ENCODE peak calls at places on chromosomes 11 and 22, in ten cellular contexts. G, T, K, P, U, H, J, O, D and Q are unnamed samples.

GRCh38 chr11:118916842-118917388 is 8.8 kb downstream of the BCL9L start:
- DNase-seq in G (no peak), T (no peak), K (no peak), P (peak), U (no peak), H (no peak), J (no peak), O (peak), D (no peak), Q (no peak)

GRCh38 chr11:16678466-16679116 is 59.9 kb upstream of the C11orf58 start:
- DNase-seq in G (no peak), T (no peak), K (no peak), P (no peak), U (no peak), H (no peak), J (no peak), O (no peak), D (no peak), Q (no peak)

GRCh38 chr11:111419641-111420327 is 40.7 kb upstream of the POU2AF1 start:
- DNase-seq in G (no peak), T (no peak), K (no peak), P (no peak), U (no peak), H (no peak), J (no peak), O (no peak), D (no peak), Q (no peak)

GRCh38 chr11:57167125-57167839 is 14.5 kb upstream of the LRRC55 start:
- DNase-seq in G (no peak), T (no peak), K (no peak), P (peak), U (no peak), H (no peak), J (no peak), O (no peak), D (no peak), Q (no peak)

GRCh38 chr11:64538501-64538951 is 52.5 kb upstream of the SLC22A12 start:
- DNase-seq in G (no peak), T (no peak), K (no peak), P (no peak), U (no peak), H (no peak), J (no peak), O (no peak), D (no peak), Q (no peak)

GRCh38 chr11:46336781-46337180 is 10.5 kb upstream of the DGKZ start:
- DNase-seq in G (no peak), T (no peak), K (no peak), P (no peak), U (no peak), H (no peak), J (no peak), O (peak), D (no peak), Q (no peak)

GRCh38 chr11:58926695-58927094 is 12.6 kb upstream of the GLYATL1 start:
- DNase-seq in G (no peak), T (no peak), K (no peak), P (no peak), U (no peak), H (no peak), J (no peak), O (peak), D (no peak), Q (no peak)

GRCh38 chr22:32204211-32204855 is 540 bp downstream of the RFPL2 start:
- DNase-seq in G (no peak), T (no peak), K (no peak), P (peak), U (no peak), H (no peak), J (no peak), O (no peak), D (peak), Q (no peak)

GRCh38 chr22:39699631-39700348 is 129.2 kb downstream of the CACNA1I start:
- DNase-seq in G (no peak), T (no peak), K (no peak), P (peak), U (no peak), H (no peak), J (no peak), O (no peak), D (no peak), Q (no peak)

GRCh38 chr22:45036154-45036553 is 26.3 kb upstream of the PHF21B start:
- DNase-seq in G (no peak), T (no peak), K (peak), P (no peak), U (no peak), H (peak), J (no peak), O (peak), D (no peak), Q (no peak)

GRCh38 chr22:38697055-38697980 is 3.4 kb downstream of the JOSD1 start:
- DNase-seq in G (no peak), T (no peak), K (no peak), P (peak), U (no peak), H (no peak), J (no peak), O (peak), D (no peak), Q (no peak)

GRCh38 chr11:111091341-111091740 is 154.2 kb upstream of the POU2AF2 start:
- DNase-seq in G (no peak), T (no peak), K (no peak), P (no peak), U (no peak), H (no peak), J (no peak), O (no peak), D (no peak), Q (no peak)

GRCh38 chr11:114377612-114378267 is 22.6 kb downstream of the C11orf71 start:
- DNase-seq in G (no peak), T (no peak), K (no peak), P (no peak), U (no peak), H (peak), J (no peak), O (peak), D (no peak), Q (no peak)

GRCh38 chr11:68383976-68384501 is 71.6 kb downstream of the LRP5 start:
- DNase-seq in G (no peak), T (peak), K (no peak), P (peak), U (peak), H (peak), J (peak), O (peak), D (peak), Q (no peak)

GRCh38 chr11:35655856-35656255 is 6.7 kb upstream of the TRIM44 start:
- DNase-seq in G (no peak), T (no peak), K (no peak), P (no peak), U (no peak), H (no peak), J (no peak), O (no peak), D (no peak), Q (no peak)

GRCh38 chr22:48490513-48491411 is 1336.9 kb downstream of the BRD1 start:
- DNase-seq in G (no peak), T (no peak), K (no peak), P (peak), U (no peak), H (no peak), J (no peak), O (no peak), D (peak), Q (no peak)

GRCh38 chr11:68081691-68082090 is 39.5 kb downstream of the CHKA start:
- DNase-seq in G (no peak), T (no peak), K (no peak), P (no peak), U (no peak), H (no peak), J (no peak), O (no peak), D (no peak), Q (no peak)

GRCh38 chr22:20178075-20178921 is 27.4 kb upstream of the CCDC188 start:
- DNase-seq in G (no peak), T (no peak), K (no peak), P (no peak), U (no peak), H (no peak), J (no peak), O (no peak), D (no peak), Q (no peak)

GRCh38 chr11:61785837-61786402 is 6.5 kb downstream of the TMEM258 start:
- DNase-seq in G (no peak), T (no peak), K (no peak), P (no peak), U (no peak), H (no peak), J (no peak), O (no peak), D (no peak), Q (no peak)

GRCh38 chr11:69948256-69949141 is 129.3 kb upstream of the FGF3 start:
- DNase-seq in G (no peak), T (no peak), K (no peak), P (peak), U (no peak), H (peak), J (no peak), O (no peak), D (peak), Q (no peak)

GRCh38 chr11:56624661-56625110 is 10.0 kb upstream of the OR5M1 start:
- DNase-seq in G (no peak), T (no peak), K (no peak), P (peak), U (peak), H (peak), J (no peak), O (peak), D (peak), Q (peak)

GRCh38 chr11:79100093-79100704 is 340.6 kb downstream of the TENM4 start:
- DNase-seq in G (peak), T (no peak), K (peak), P (peak), U (peak), H (peak), J (no peak), O (peak), D (peak), Q (peak)

GRCh38 chr11:612201-612960 is 3.4 kb downstream of the IRF7 start:
- DNase-seq in G (no peak), T (no peak), K (no peak), P (peak), U (no peak), H (no peak), J (no peak), O (peak), D (peak), Q (no peak)

GRCh38 chr11:93861808-93862207 is 11.4 kb upstream of the VSTM5 start:
- DNase-seq in G (no peak), T (no peak), K (no peak), P (no peak), U (no peak), H (no peak), J (no peak), O (peak), D (no peak), Q (no peak)

GRCh38 chr11:68821670-68822069 is 20.0 kb downstream of the CPT1A start:
- DNase-seq in G (no peak), T (no peak), K (no peak), P (peak), U (no peak), H (no peak), J (no peak), O (no peak), D (no peak), Q (no peak)

GRCh38 chr11:1198766-1199688 is 23.8 kb upstream of the MUC5B start:
- DNase-seq in G (no peak), T (no peak), K (no peak), P (no peak), U (no peak), H (no peak), J (no peak), O (no peak), D (no peak), Q (no peak)

GRCh38 chr11:83508804-83509203 is 222.6 kb upstream of the CCDC90B start:
- DNase-seq in G (no peak), T (no peak), K (peak), P (no peak), U (no peak), H (peak), J (no peak), O (peak), D (no peak), Q (peak)

GRCh38 chr22:48478124-48478523 is 1349.5 kb downstream of the BRD1 start:
- DNase-seq in G (no peak), T (no peak), K (no peak), P (no peak), U (no peak), H (no peak), J (no peak), O (no peak), D (no peak), Q (no peak)

GRCh38 chr11:99015634-99016454 is 4.9 kb upstream of the CNTN5 start:
- DNase-seq in G (peak), T (no peak), K (peak), P (peak), U (no peak), H (peak), J (no peak), O (peak), D (peak), Q (peak)

GRCh38 chr11:116893437-116893836 is 56.0 kb upstream of the APOA1 start:
- DNase-seq in G (no peak), T (no peak), K (no peak), P (no peak), U (no peak), H (no peak), J (no peak), O (no peak), D (no peak), Q (no peak)

GRCh38 chr11:63602296-63602695 is 11.9 kb downstream of the PLAAT3 start:
- DNase-seq in G (no peak), T (no peak), K (no peak), P (no peak), U (no peak), H (no peak), J (no peak), O (peak), D (no peak), Q (no peak)

GRCh38 chr11:48307760-48308386 is 1.9 kb downstream of the OR4S1 start:
- DNase-seq in G (no peak), T (peak), K (peak), P (peak), U (peak), H (peak), J (peak), O (peak), D (peak), Q (peak)

GRCh38 chr11:69239320-69240040 is 54.5 kb upstream of the MYEOV start:
- DNase-seq in G (no peak), T (no peak), K (no peak), P (no peak), U (no peak), H (no peak), J (no peak), O (no peak), D (no peak), Q (no peak)